ENCODE peak calls at places on chromosomes 3 and 15, in four cellular contexts. Y is H9, K is IMR-90, W is H1. Z is an unnamed sample.
A peak's percentile ranks its signal among the peaks of the same experiment; 100 is the strongest.

GRCh38 chr3:16084887-16085286 is 89.6 kb upstream of the GALNT15 start:
- DNase-seq in Y (no peak), K (peak; percentile 70), W (no peak), Z (no peak)

GRCh38 chr3:129166579-129167332 is 5.9 kb upstream of the ISY1 start:
- DNase-seq in Y (no peak), K (no peak), W (no peak), Z (no peak)

GRCh38 chr3:10647376-10647775 is 142.0 kb upstream of the ATP2B2 start:
- DNase-seq in Y (no peak), K (no peak), W (no peak), Z (no peak)

GRCh38 chr3:108222813-108223307 is 636 bp upstream of the IFT57 start:
- DNase-seq in Y (no peak), K (peak; percentile 18), W (no peak), Z (peak; percentile 11)

GRCh38 chr3:155748611-155749365 is 3.9 kb upstream of the PLCH1 start:
- DNase-seq in Y (no peak), K (no peak), W (no peak), Z (no peak)

GRCh38 chr3:113105980-113106379 is 105.4 kb upstream of the BOC start:
- DNase-seq in Y (no peak), K (peak; percentile 38), W (no peak), Z (no peak)

GRCh38 chr3:150870406-150870805 is 34.8 kb downstream of the MINDY4B start:
- DNase-seq in Y (no peak), K (peak; percentile 52), W (no peak), Z (peak; percentile 57)

GRCh38 chr3:14389133-14390115 is 13.0 kb upstream of the SLC6A6 start:
- DNase-seq in Y (no peak), K (no peak), W (no peak), Z (no peak)

GRCh38 chr3:148861277-148861869 is 3.7 kb upstream of the CPA3 start:
- DNase-seq in Y (no peak), K (peak; percentile 54), W (no peak), Z (peak; percentile 31)

GRCh38 chr15:65762914-65763787 is 28.9 kb downstream of the DENND4A start:
- DNase-seq in Y (no peak), K (peak; percentile 16), W (no peak), Z (no peak)

GRCh38 chr3:134916276-134916961 is 121.4 kb downstream of the EPHB1 start:
- DNase-seq in Y (no peak), K (no peak), W (no peak), Z (no peak)

GRCh38 chr3:25897019-25897418 is 107.1 kb downstream of the OXSM start:
- DNase-seq in Y (peak; percentile 73), K (no peak), W (no peak), Z (peak; percentile 79)

GRCh38 chr3:186510374-186511079 is 33.7 kb downstream of the CRYGS start:
- DNase-seq in Y (no peak), K (no peak), W (no peak), Z (no peak)

GRCh38 chr3:149186726-149187125 is 34.9 kb downstream of the CP start:
- DNase-seq in Y (no peak), K (no peak), W (no peak), Z (no peak)

GRCh38 chr15:49215768-49216739 is 46.0 kb downstream of the GALK2 start:
- DNase-seq in Y (no peak), K (no peak), W (no peak), Z (peak; percentile 54)

GRCh38 chr3:15983232-15983631 is 185.5 kb upstream of the ANKRD28 start:
- DNase-seq in Y (no peak), K (peak; percentile 78), W (no peak), Z (no peak)

GRCh38 chr3:79551997-79552396 is 215.8 kb downstream of the ROBO1 start:
- DNase-seq in Y (no peak), K (no peak), W (no peak), Z (no peak)

GRCh38 chr3:177852001-177852400 is 654.7 kb upstream of the TBL1XR1 start:
- DNase-seq in Y (no peak), K (peak; percentile 27), W (no peak), Z (no peak)

GRCh38 chr3:76753599-76753998 is 286.3 kb upstream of the ROBO2 start:
- DNase-seq in Y (no peak), K (peak; percentile 0), W (no peak), Z (peak; percentile 2)

GRCh38 chr3:152430223-152431002 is 161.7 kb downstream of the MBNL1 start:
- DNase-seq in Y (no peak), K (no peak), W (no peak), Z (peak; percentile 38)

GRCh38 chr3:31767920-31768319 is 213.1 kb downstream of the OSBPL10 start:
- DNase-seq in Y (no peak), K (no peak), W (no peak), Z (no peak)

GRCh38 chr15:97014001-97014400 is 683.5 kb downstream of the NR2F2 start:
- DNase-seq in Y (no peak), K (no peak), W (no peak), Z (no peak)

GRCh38 chr15:43410572-43411214 is 39.8 kb downstream of the TUBGCP4 start:
- DNase-seq in Y (no peak), K (peak; percentile 47), W (no peak), Z (peak; percentile 15)

GRCh38 chr15:98773616-98774015 is 125.3 kb downstream of the IGF1R start:
- DNase-seq in Y (no peak), K (no peak), W (no peak), Z (peak; percentile 62)

GRCh38 chr15:98774756-98775497 is 126.6 kb downstream of the IGF1R start:
- DNase-seq in Y (no peak), K (peak; percentile 52), W (no peak), Z (no peak)

GRCh38 chr15:98771444-98772059 is 123.2 kb downstream of the IGF1R start:
- DNase-seq in Y (no peak), K (peak; percentile 39), W (no peak), Z (no peak)

GRCh38 chr15:98770984-98771383 is 122.6 kb downstream of the IGF1R start:
- DNase-seq in Y (no peak), K (no peak), W (no peak), Z (no peak)

GRCh38 chr15:98772895-98773294 is 124.6 kb downstream of the IGF1R start:
- DNase-seq in Y (no peak), K (no peak), W (no peak), Z (no peak)
- H3K4ac ChIP-seq in Y (no peak overlapping the region), K (no peak overlapping the region), W (no peak overlapping the region), Z (no peak overlapping the region)

GRCh38 chr3:136036306-136036705 is 70.8 kb downstream of the PPP2R3A start:
- DNase-seq in Y (no peak), K (no peak), W (no peak), Z (no peak)
- H4K5ac ChIP-seq in Y (no peak overlapping the region), K (no peak overlapping the region), W (no peak overlapping the region), Z (no peak overlapping the region)

GRCh38 chr3:45055032-45055410 is 28.9 kb downstream of the CLEC3B start:
- DNase-seq in Y (no peak), K (peak; percentile 87), W (no peak), Z (no peak)

GRCh38 chr3:45059132-45059531 is 33.0 kb downstream of the CLEC3B start:
- DNase-seq in Y (no peak), K (no peak), W (no peak), Z (no peak)

GRCh38 chr3:45055411-45056143 is 29.5 kb downstream of the CLEC3B start:
- DNase-seq in Y (peak; percentile 61), K (peak; percentile 96), W (no peak), Z (peak; percentile 93)

GRCh38 chr3:45057557-45057956 is 31.5 kb downstream of the CLEC3B start:
- DNase-seq in Y (no peak), K (no peak), W (no peak), Z (peak; percentile 75)

DNA sequence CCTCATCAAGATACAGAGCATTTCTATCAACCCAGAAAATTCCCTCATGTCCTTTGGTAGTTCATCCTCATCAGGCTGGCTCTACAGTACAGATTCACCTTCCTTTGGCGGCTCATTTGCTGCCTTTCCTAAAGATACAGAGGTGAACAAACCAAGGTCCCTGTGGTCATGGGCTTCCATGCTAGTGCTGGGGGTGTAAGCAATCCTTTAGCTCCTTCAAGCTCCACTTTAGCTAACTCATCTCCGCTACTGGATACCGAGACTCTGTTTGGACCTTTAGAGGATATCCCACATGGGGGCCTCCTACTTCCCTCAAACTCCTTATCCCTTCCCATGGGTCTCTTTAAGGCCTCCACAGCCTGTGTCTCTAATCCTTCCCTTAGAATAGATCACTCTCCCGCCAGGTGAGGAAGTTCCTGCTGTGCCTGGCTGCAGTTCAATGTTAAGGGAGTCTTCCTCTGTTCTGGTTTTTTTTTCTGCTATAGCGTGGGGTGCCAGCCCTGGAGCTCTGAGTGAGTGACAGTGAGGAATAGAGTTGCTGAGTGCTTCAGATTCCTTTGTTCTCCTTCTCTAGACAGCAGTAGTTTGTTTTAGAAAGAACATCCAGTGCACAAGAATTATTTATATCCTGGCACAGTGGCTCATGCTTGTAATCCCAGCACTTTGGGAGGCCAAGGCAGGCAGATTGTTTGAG is 30.7 kb downstream of the CLEC3B start:
- DNase-seq in Y (peak; percentile 61), K (no peak), W (no peak), Z (peak; percentile 93)
- H2BK15ac ChIP-seq in Y (no peak overlapping the region), K (peak overlapping the region; percentile 76), W (no peak overlapping the region), Z (no peak overlapping the region)

GRCh38 chr3:188749830-188750229 is 421.9 kb upstream of the TPRG1 start:
- DNase-seq in Y (no peak), K (no peak), W (no peak), Z (no peak)
- H3K4ac ChIP-seq in Y (no peak overlapping the region), K (no peak overlapping the region), W (no peak overlapping the region), Z (no peak overlapping the region)

GRCh38 chr15:60272623-60273022 is 125.2 kb downstream of the ANXA2 start:
- DNase-seq in Y (peak; percentile 35), K (no peak), W (no peak), Z (peak; percentile 30)

GRCh38 chr15:60275624-60276023 is 122.2 kb downstream of the ANXA2 start:
- DNase-seq in Y (no peak), K (no peak), W (no peak), Z (peak; percentile 6)
- H4K5ac ChIP-seq in Y (no peak overlapping the region), K (no peak overlapping the region), W (no peak overlapping the region), Z (no peak overlapping the region)

GRCh38 chr3:143590660-143591059 is 257.6 kb downstream of the SLC9A9 start:
- DNase-seq in Y (no peak), K (no peak), W (no peak), Z (peak; percentile 66)

GRCh38 chr3:143586565-143586964 is 261.7 kb downstream of the SLC9A9 start:
- DNase-seq in Y (no peak), K (no peak), W (no peak), Z (no peak)

GRCh38 chr3:143581972-143582722 is 266.1 kb downstream of the SLC9A9 start:
- DNase-seq in Y (no peak), K (no peak), W (no peak), Z (no peak)

GRCh38 chr3:143585720-143586456 is 262.4 kb downstream of the SLC9A9 start:
- DNase-seq in Y (no peak), K (no peak), W (no peak), Z (no peak)
- H2BK15ac ChIP-seq in Y (no peak overlapping the region), K (no peak overlapping the region), W (no peak overlapping the region), Z (no peak overlapping the region)

Z was measured in mesendoderm.